ENCODE peak calls at places on chromosomes 16 and 17, in four cellular contexts. One of them, this sample, is unnamed.

GRCh38 chr16:67482260-67482924 is 955 bp downstream of the AGRP start:
- DNase-seq in HL-60: no peak
- DNase-seq in HepG2: no peak
- DNase-seq in H1: no peak
- DNase-seq in this sample: no peak

GRCh38 chr16:695355-696089 is 5.3 kb upstream of the WDR24 start:
- DNase-seq in HL-60: no peak
- DNase-seq in HepG2: no peak
- DNase-seq in H1: no peak
- DNase-seq in this sample: no peak

GRCh38 chr16:73047536-73048291 is at the start of gene ZFHX3:
- DNase-seq in HL-60: peak; percentile 55
- DNase-seq in HepG2: peak; percentile 76
- DNase-seq in H1: no peak
- DNase-seq in this sample: no peak

GRCh38 chr17:43791589-43791988 is 11.4 kb downstream of the CFAP97D1 start:
- DNase-seq in HL-60: no peak
- DNase-seq in HepG2: peak; percentile 66
- DNase-seq in H1: no peak
- DNase-seq in this sample: no peak

GRCh38 chr17:27233059-27233458 is 60.9 kb upstream of the WSB1 start:
- DNase-seq in HL-60: no peak
- DNase-seq in HepG2: no peak
- DNase-seq in H1: no peak
- DNase-seq in this sample: no peak

GRCh38 chr16:8173111-8173644 is 417.1 kb downstream of the TMEM114 start:
- DNase-seq in HL-60: peak; percentile 68
- DNase-seq in HepG2: peak; percentile 98
- DNase-seq in H1: peak; percentile 72
- DNase-seq in this sample: peak; percentile 2

GRCh38 chr17:15946611-15947120 is 1.7 kb downstream of the ADORA2B start:
- DNase-seq in HL-60: no peak
- DNase-seq in HepG2: no peak
- DNase-seq in H1: no peak
- DNase-seq in this sample: no peak

GRCh38 chr17:42403150-42403549 is 14.9 kb upstream of the STAT3 start:
- DNase-seq in HL-60: no peak
- DNase-seq in HepG2: no peak
- DNase-seq in H1: no peak
- DNase-seq in this sample: no peak

GRCh38 chr16:81366316-81366932 is 51.7 kb downstream of the GAN start:
- DNase-seq in HL-60: no peak
- DNase-seq in HepG2: peak; percentile 38
- DNase-seq in H1: no peak
- DNase-seq in this sample: peak; percentile 23

GRCh38 chr17:46910179-46910927 is 12.6 kb upstream of the GOSR2 start:
- DNase-seq in HL-60: no peak
- DNase-seq in HepG2: no peak
- DNase-seq in H1: no peak
- DNase-seq in this sample: no peak

GRCh38 chr16:84055801-84056634 is 13.4 kb upstream of the SLC38A8 start:
- DNase-seq in HL-60: no peak
- DNase-seq in HepG2: no peak
- DNase-seq in H1: no peak
- DNase-seq in this sample: no peak

GRCh38 chr16:30028438-30029093 is 2.5 kb downstream of the TLCD3B start:
- DNase-seq in HL-60: peak; percentile 46
- DNase-seq in HepG2: no peak
- DNase-seq in H1: no peak
- DNase-seq in this sample: no peak

GRCh38 chr17:61454932-61455753 is 2.9 kb downstream of the TBX4 start:
- DNase-seq in HL-60: no peak
- DNase-seq in HepG2: peak; percentile 88
- DNase-seq in H1: no peak
- DNase-seq in this sample: no peak

GRCh38 chr16:23293016-23293415 is 9.1 kb upstream of the SCNN1B start:
- DNase-seq in HL-60: no peak
- DNase-seq in HepG2: no peak
- DNase-seq in H1: no peak
- DNase-seq in this sample: peak; percentile 79

GRCh38 chr17:56499799-56500388 is 93.6 kb upstream of the NOG start:
- DNase-seq in HL-60: peak; percentile 2
- DNase-seq in HepG2: peak; percentile 24
- DNase-seq in H1: no peak
- DNase-seq in this sample: no peak

GRCh38 chr17:38352245-38353083 is 820 bp downstream of the SOCS7 start:
- DNase-seq in HL-60: no peak
- DNase-seq in HepG2: no peak
- DNase-seq in H1: no peak
- DNase-seq in this sample: no peak

GRCh38 chr16:74107795-74108610 is 188.6 kb upstream of the PSMD7 start:
- DNase-seq in HL-60: no peak
- DNase-seq in HepG2: peak; percentile 61
- DNase-seq in H1: peak; percentile 69
- DNase-seq in this sample: peak; percentile 16

DNA sequence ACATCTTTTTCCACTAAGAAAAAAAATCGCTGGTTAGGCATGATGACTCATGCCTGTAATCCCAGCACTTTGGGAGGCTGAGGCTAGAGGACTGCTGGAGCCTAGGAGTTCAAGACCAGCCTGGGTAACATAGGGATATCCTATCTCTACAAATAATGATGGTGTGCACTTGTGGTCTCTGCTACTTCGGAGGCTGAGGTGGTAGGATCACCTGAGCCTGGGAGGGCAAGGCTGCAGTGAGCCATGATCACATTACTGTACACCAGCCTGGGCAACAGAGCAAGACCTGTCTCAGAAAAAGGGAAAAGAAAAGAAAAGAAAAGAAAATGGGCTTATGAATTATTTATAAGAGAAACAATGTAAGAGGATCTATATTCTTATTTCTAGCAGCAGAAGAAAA is 185.0 kb upstream of the PSMD7 start:
- DNase-seq in HL-60: no peak
- DNase-seq in HepG2: no peak
- DNase-seq in H1: no peak
- DNase-seq in this sample: no peak
- TF ChIP-seq GABPA in HL-60: no peak
- TF ChIP-seq GABPA in HepG2: no peak
- TF ChIP-seq GABPA in H1: no peak
- TF ChIP-seq GABPA in this sample: no peak

GRCh38 chr17:78670850-78671291 is 93.7 kb upstream of the DNAH17 start:
- DNase-seq in HL-60: no peak
- DNase-seq in HepG2: no peak
- DNase-seq in H1: no peak
- DNase-seq in this sample: no peak

GRCh38 chr17:78669975-78670518 is 92.9 kb upstream of the DNAH17 start:
- DNase-seq in HL-60: no peak
- DNase-seq in HepG2: no peak
- DNase-seq in H1: no peak
- DNase-seq in this sample: no peak

GRCh38 chr17:78673395-78673794 is 96.2 kb upstream of the DNAH17 start:
- DNase-seq in HL-60: no peak
- DNase-seq in HepG2: no peak
- DNase-seq in H1: no peak
- DNase-seq in this sample: no peak

GRCh38 chr17:78672880-78673371 is 95.7 kb upstream of the DNAH17 start:
- DNase-seq in HL-60: no peak
- DNase-seq in HepG2: no peak
- DNase-seq in H1: no peak
- DNase-seq in this sample: no peak

DNA sequence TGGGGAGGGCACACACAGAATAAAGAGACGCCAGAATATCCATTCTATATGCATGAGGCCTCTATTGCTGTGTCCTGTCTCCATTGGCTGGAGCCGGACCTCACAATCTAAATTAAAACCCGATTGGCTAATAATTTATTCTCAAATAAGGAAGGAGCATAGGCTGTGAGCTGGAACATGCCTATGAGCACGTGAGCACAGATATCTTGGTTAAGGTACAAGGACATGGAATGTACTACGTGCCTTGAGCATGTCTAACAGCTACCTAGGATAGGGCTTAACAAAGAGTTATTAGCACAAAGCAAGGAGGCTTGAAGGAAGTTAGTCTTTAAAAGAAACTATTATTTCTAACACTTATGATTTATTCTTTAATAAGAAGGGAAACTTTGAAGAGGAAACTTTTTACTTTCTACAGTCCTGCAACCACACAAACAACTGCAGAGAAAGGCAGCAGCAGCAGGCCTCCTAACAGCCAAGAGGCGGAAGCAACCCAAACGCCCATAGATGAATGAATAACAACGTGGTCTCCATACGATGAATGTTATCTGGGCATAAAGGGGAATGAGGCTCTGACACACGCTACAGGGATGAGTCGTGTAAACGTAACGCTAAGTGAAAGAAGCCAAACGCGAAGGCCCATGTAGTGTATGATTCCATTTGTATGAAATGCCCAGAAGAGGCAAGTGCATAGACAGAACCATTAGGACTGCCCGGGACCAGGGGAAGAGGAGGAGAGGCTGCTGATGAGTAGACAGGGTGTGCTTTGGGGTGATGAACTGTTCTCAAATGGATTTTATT is 94.6 kb upstream of the DNAH17 start:
- DNase-seq in HL-60: no peak
- DNase-seq in HepG2: no peak
- DNase-seq in H1: no peak
- DNase-seq in this sample: no peak
- TF ChIP-seq GABPA in HL-60: no peak
- TF ChIP-seq GABPA in HepG2: no peak
- TF ChIP-seq GABPA in H1: no peak
- TF ChIP-seq GABPA in this sample: no peak

GRCh38 chr17:7711356-7711755 is 6.2 kb upstream of the DNAH2 start:
- DNase-seq in HL-60: no peak
- DNase-seq in HepG2: no peak
- DNase-seq in H1: no peak
- DNase-seq in this sample: no peak
- TF ChIP-seq GABPA in HL-60: no peak
- TF ChIP-seq GABPA in HepG2: no peak
- TF ChIP-seq GABPA in H1: no peak
- TF ChIP-seq GABPA in this sample: no peak

GRCh38 chr17:50273654-50274040 is 619 bp upstream of the TMEM92 start:
- DNase-seq in HL-60: no peak
- DNase-seq in HepG2: no peak
- DNase-seq in H1: no peak
- DNase-seq in this sample: no peak
- TF ChIP-seq GABPA in HL-60: no peak
- TF ChIP-seq GABPA in HepG2: no peak
- TF ChIP-seq GABPA in H1: no peak
- TF ChIP-seq GABPA in this sample: no peak

GRCh38 chr16:85573696-85574641 is 39.2 kb upstream of the GSE1 start:
- DNase-seq in HL-60: no peak
- DNase-seq in HepG2: no peak
- DNase-seq in H1: no peak
- DNase-seq in this sample: no peak
- TF ChIP-seq GABPA in HL-60: no peak
- TF ChIP-seq GABPA in HepG2: no peak
- TF ChIP-seq GABPA in H1: no peak
- TF ChIP-seq GABPA in this sample: no peak

GRCh38 chr17:39755550-39756375 is 18.0 kb downstream of the GRB7 start:
- DNase-seq in HL-60: no peak
- DNase-seq in HepG2: peak; percentile 23
- DNase-seq in H1: no peak
- DNase-seq in this sample: peak; percentile 84

GRCh38 chr17:39757176-39757662 is 19.5 kb downstream of the GRB7 start:
- DNase-seq in HL-60: no peak
- DNase-seq in HepG2: no peak
- DNase-seq in H1: no peak
- DNase-seq in this sample: no peak

GRCh38 chr17:39759204-39759603 is 21.5 kb downstream of the GRB7 start:
- DNase-seq in HL-60: no peak
- DNase-seq in HepG2: no peak
- DNase-seq in H1: no peak
- DNase-seq in this sample: no peak

GRCh38 chr17:39756376-39757079 is 18.8 kb downstream of the GRB7 start:
- DNase-seq in HL-60: no peak
- DNase-seq in HepG2: no peak
- DNase-seq in H1: no peak
- DNase-seq in this sample: no peak

GRCh38 chr17:39757931-39758873 is 20.5 kb downstream of the GRB7 start:
- DNase-seq in HL-60: no peak
- DNase-seq in HepG2: no peak
- DNase-seq in H1: no peak
- DNase-seq in this sample: peak; percentile 90
- TF ChIP-seq GABPA in HL-60: no peak
- TF ChIP-seq GABPA in HepG2: no peak
- TF ChIP-seq GABPA in H1: no peak
- TF ChIP-seq GABPA in this sample: no peak

GRCh38 chr17:75763613-75764416 is 1.2 kb downstream of the GALK1 start:
- DNase-seq in HL-60: no peak
- DNase-seq in HepG2: peak; percentile 74
- DNase-seq in H1: no peak
- DNase-seq in this sample: no peak
- TF ChIP-seq GABPA in HL-60: no peak
- TF ChIP-seq GABPA in HepG2: no peak
- TF ChIP-seq GABPA in H1: no peak
- TF ChIP-seq GABPA in this sample: no peak

GRCh38 chr17:3447625-3448024 is 14.0 kb upstream of the OR1E2 start:
- DNase-seq in HL-60: no peak
- DNase-seq in HepG2: peak; percentile 6
- DNase-seq in H1: no peak
- DNase-seq in this sample: no peak
- TF ChIP-seq GABPA in HL-60: no peak
- TF ChIP-seq GABPA in HepG2: no peak
- TF ChIP-seq GABPA in H1: no peak
- TF ChIP-seq GABPA in this sample: no peak

GRCh38 chr16:50517450-50518252 is 30.5 kb upstream of the NKD1 start:
- DNase-seq in HL-60: no peak
- DNase-seq in HepG2: no peak
- DNase-seq in H1: no peak
- DNase-seq in this sample: no peak
- TF ChIP-seq GABPA in HL-60: no peak
- TF ChIP-seq GABPA in HepG2: no peak
- TF ChIP-seq GABPA in H1: no peak
- TF ChIP-seq GABPA in this sample: no peak

GRCh38 chr17:20059728-20060188 is 50.6 kb downstream of the SPECC1 start:
- DNase-seq in HL-60: no peak
- DNase-seq in HepG2: peak; percentile 39
- DNase-seq in H1: no peak
- DNase-seq in this sample: peak; percentile 64
- TF ChIP-seq GABPA in HL-60: no peak
- TF ChIP-seq GABPA in HepG2: no peak
- TF ChIP-seq GABPA in H1: no peak
- TF ChIP-seq GABPA in this sample: no peak